ENCODE peak calls at places on chromosomes 1 and 21, in four cellular contexts. Z is HepG2, B is HEK293T, K is K562. C is an unnamed sample.
A peak's percentile ranks its signal among the peaks of the same experiment; 100 is the strongest.

GRCh38 chr1:3894626-3895278 is 5.3 kb downstream of the C1orf174 start:
- DNase-seq in Z (no peak), B (no peak), K (no peak), C (no peak)

GRCh38 chr1:201795066-201795465 is 33.9 kb upstream of the IPO9 start:
- DNase-seq in Z (no peak), B (peak; percentile 39), K (peak; percentile 36), C (no peak)

GRCh38 chr1:6350416-6351088 is 43.0 kb downstream of the ACOT7 start:
- DNase-seq in Z (no peak), B (no peak), K (no peak), C (no peak)

GRCh38 chr1:59678809-59679228 is 135.9 kb upstream of the HOOK1 start:
- DNase-seq in Z (no peak), B (peak; percentile 51), K (peak; percentile 16), C (no peak)

GRCh38 chr1:67459068-67459467 is 28.9 kb upstream of the SERBP1 start:
- DNase-seq in Z (no peak), B (no peak), K (no peak), C (no peak)

GRCh38 chr1:66752671-66753371 is 562 bp downstream of the DYNLT5 start:
- DNase-seq in Z (no peak), B (no peak), K (no peak), C (no peak)

GRCh38 chr1:31976401-31976800 is 37.3 kb upstream of the KHDRBS1 start:
- DNase-seq in Z (no peak), B (no peak), K (no peak), C (no peak)

GRCh38 chr1:196180847-196181593 is 427.2 kb downstream of the KCNT2 start:
- DNase-seq in Z (no peak), B (no peak), K (peak; percentile 5), C (no peak)

GRCh38 chr21:14864211-14865021 is 200.4 kb downstream of the NRIP1 start:
- DNase-seq in Z (peak; percentile 94), B (peak; percentile 61), K (peak; percentile 57), C (no peak)

GRCh38 chr21:41615613-41616012 is 107.7 kb upstream of the TMPRSS2 start:
- DNase-seq in Z (no peak), B (no peak), K (no peak), C (no peak)

GRCh38 chr1:37519613-37520012 is 5.0 kb upstream of the MEAF6 start:
- DNase-seq in Z (no peak), B (no peak), K (no peak), C (no peak)

GRCh38 chr21:44089001-44089911 is 17.9 kb upstream of the PWP2 start:
- DNase-seq in Z (no peak), B (no peak), K (no peak), C (no peak)

GRCh38 chr21:41921089-41921819 is 32.6 kb downstream of the C2CD2 start:
- DNase-seq in Z (peak; percentile 16), B (no peak), K (no peak), C (no peak)

GRCh38 chr1:43368646-43369020 is 822 bp upstream of the ELOVL1 start:
- DNase-seq in Z (no peak), B (no peak), K (no peak), C (no peak)

GRCh38 chr1:184843732-184844495 is 89.3 kb upstream of the EDEM3 start:
- DNase-seq in Z (no peak), B (no peak), K (no peak), C (peak; percentile 48)

GRCh38 chr1:181676269-181676668 is 193.0 kb downstream of the CACNA1E start:
- DNase-seq in Z (peak; percentile 23), B (peak; percentile 59), K (peak; percentile 48), C (peak; percentile 11)

GRCh38 chr1:207134550-207134949 is 30.5 kb downstream of the C4BPA start:
- DNase-seq in Z (no peak), B (no peak), K (no peak), C (no peak)

GRCh38 chr1:47998396-47998990 is 1.3 kb upstream of the TRABD2B start:
- DNase-seq in Z (no peak), B (no peak), K (no peak), C (no peak)

GRCh38 chr1:19647643-19648042 is 3.5 kb downstream of the NBL1 start:
- DNase-seq in Z (no peak), B (no peak), K (no peak), C (no peak)

GRCh38 chr21:45894107-45894810 is 87.3 kb upstream of the COL6A1 start:
- DNase-seq in Z (no peak), B (no peak), K (no peak), C (no peak)

GRCh38 chr1:226831953-226832352 is 38.5 kb upstream of the PSEN2 start:
- DNase-seq in Z (no peak), B (no peak), K (peak; percentile 5), C (no peak)

GRCh38 chr21:46128106-46128982 is 27.0 kb downstream of the FTCD start:
- DNase-seq in Z (no peak), B (no peak), K (no peak), C (no peak)

GRCh38 chr1:226186124-226187018 is at the start of gene ACBD3:
- DNase-seq in Z (peak; percentile 85), B (peak; percentile 96), K (peak; percentile 93), C (peak; percentile 41)

GRCh38 chr1:15031251-15031930 is 122.2 kb upstream of the TMEM51 start:
- DNase-seq in Z (no peak), B (no peak), K (no peak), C (no peak)

GRCh38 chr1:18820791-18821641 is 38.4 kb downstream of the TAS1R2 start:
- DNase-seq in Z (peak; percentile 49), B (peak; percentile 89), K (peak; percentile 86), C (no peak)

GRCh38 chr1:109725510-109725909 is 13.5 kb downstream of the GSTM5 start:
- DNase-seq in Z (no peak), B (no peak), K (peak; percentile 63), C (no peak)

GRCh38 chr21:37862536-37862935 is 53.7 kb downstream of the KCNJ6 start:
- DNase-seq in Z (no peak), B (peak; percentile 48), K (no peak), C (no peak)
- TF ChIP-seq FOXK2 in Z (no peak), B (no peak), K (no peak), C (no peak)

GRCh38 chr1:61344711-61345110 is 262.4 kb downstream of the NFIA start:
- DNase-seq in Z (no peak), B (no peak), K (no peak), C (no peak)
- TF ChIP-seq FOXK2 in Z (no peak), B (no peak), K (no peak), C (no peak)

GRCh38 chr1:30366914-30367313 is 356.5 kb downstream of the MATN1 start:
- DNase-seq in Z (no peak), B (no peak), K (peak; percentile 27), C (no peak)
- TF ChIP-seq FOXK2 in Z (no peak), B (no peak), K (no peak), C (no peak)

DNA sequence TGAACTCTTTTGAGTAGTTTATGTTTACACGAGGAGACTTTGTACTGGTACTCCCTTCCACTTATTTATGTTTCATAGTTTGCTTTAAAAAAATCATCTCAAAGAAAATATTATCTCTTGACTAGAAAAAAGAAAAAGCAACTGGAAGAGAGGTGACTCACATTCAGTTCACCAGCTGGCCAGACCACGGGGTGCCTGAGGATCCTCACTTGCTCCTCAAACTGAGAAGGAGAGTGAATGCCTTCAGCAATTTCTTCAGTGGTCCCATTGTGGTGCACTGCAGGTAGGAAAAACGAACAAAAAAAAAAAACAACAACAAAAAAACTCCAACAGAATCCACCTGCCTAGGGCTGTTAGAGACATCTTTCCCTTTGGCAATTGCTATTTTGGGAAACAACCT is 102.9 kb downstream of the PTPRC start:
- DNase-seq in Z (no peak), B (no peak), K (no peak), C (no peak)
- TF ChIP-seq FOXK2 in Z (no peak), B (no peak), K (no peak), C (no peak)

GRCh38 chr1:242055921-242056320 is 57.0 kb upstream of the MAP1LC3C start:
- DNase-seq in Z (no peak), B (no peak), K (no peak), C (no peak)
- TF ChIP-seq FOXK2 in Z (no peak), B (no peak), K (no peak), C (no peak)

GRCh38 chr21:34900376-34900775 is 148.7 kb downstream of the RUNX1 start:
- DNase-seq in Z (no peak), B (no peak), K (no peak), C (no peak)
- TF ChIP-seq FOXK2 in Z (no peak), B (no peak), K (no peak), C (no peak)

GRCh38 chr1:111191496-111191895 is 8.9 kb downstream of the DENND2D start:
- DNase-seq in Z (no peak), B (no peak), K (no peak), C (no peak)

GRCh38 chr1:111192074-111192473 is 8.4 kb downstream of the DENND2D start:
- DNase-seq in Z (no peak), B (no peak), K (no peak), C (no peak)

GRCh38 chr1:111190931-111191451 is 9.5 kb downstream of the DENND2D start:
- DNase-seq in Z (no peak), B (no peak), K (no peak), C (no peak)

GRCh38 chr1:111193712-111194480 is 6.5 kb downstream of the DENND2D start:
- DNase-seq in Z (no peak), B (no peak), K (no peak), C (no peak)

DNA sequence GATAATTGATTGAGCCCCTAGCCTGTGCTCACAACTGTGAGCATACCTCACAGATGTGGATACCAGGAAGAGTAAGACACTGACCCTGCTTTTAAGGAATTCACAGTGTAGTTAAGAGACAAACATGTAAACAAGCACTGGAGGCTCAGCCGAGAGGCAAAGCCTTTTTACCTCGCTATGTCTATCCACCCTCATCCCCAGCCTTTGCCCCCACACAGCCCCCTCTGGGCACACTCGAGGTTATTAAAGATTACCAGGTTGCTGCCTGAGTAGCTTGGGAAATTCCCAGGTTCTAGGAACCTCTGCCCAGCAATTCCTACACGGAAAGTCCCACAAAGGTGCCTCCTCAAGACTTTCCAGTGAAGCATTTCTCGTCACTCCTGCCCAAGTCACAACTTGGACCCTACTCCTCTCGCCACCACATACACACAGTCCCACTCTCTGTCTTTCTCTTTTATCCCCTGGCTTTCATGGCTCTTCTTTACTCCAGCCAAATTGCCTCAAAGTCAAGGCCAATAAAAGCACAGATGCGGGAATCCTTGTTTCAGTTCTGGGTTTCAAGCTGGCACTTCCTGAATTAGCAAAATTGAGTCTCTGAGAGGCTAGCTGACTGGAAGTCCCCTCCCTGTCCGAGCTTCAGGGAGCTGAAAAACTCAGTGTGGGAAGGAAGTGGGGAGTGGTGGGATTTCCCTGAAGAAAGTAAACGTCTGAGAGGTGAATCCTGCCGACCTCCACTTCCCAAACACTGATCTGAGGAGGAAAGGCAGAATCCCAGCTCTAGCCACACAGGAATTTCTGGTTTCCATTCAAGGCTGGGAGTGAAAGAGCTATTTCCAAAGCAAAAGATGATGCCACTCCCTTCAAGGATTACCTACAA is 7.6 kb downstream of the DENND2D start:
- DNase-seq in Z (no peak), B (no peak), K (no peak), C (no peak)
- TF ChIP-seq FOXK2 in Z (no peak), B (no peak), K (no peak), C (no peak)

GRCh38 chr1:87300579-87300978 is 28.1 kb upstream of the LMO4 start:
- DNase-seq in Z (no peak), B (no peak), K (no peak), C (no peak)

GRCh38 chr1:87305096-87305495 is 23.6 kb upstream of the LMO4 start:
- DNase-seq in Z (no peak), B (no peak), K (no peak), C (no peak)

DNA sequence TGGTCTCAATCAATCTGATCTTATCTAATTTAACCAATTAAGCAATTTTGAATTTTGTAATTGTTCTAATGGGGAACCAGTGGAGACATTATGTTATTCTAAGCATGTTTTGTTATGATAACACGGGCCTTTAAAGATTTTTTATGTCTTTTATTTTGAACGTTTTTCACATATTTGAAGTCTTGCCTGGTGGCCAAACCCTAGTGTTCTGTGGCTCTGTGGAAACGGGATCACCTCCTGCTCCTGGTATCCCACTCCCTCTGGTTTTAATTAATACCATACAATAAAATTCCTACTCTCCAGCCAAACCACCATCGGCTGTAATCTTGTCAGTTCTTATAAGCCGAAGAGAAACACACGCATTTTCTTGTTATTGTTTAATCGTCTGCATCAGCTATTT is 22.9 kb upstream of the LMO4 start:
- DNase-seq in Z (no peak), B (no peak), K (no peak), C (no peak)
- TF ChIP-seq FOXK2 in Z (no peak), B (no peak), K (no peak), C (no peak)

C was measured in GM12878.